ENCODE peak calls at places on chromosomes 13 and 19, in four cellular contexts. Z, V, F and M are unnamed samples.

GRCh38 chr13:31755803-31756212 is 16.5 kb downstream of the RXFP2 start:
- DNase-seq in F (no peak), V (no peak), Z (no peak), M (no peak)

GRCh38 chr13:65605386-65605785 is 1624.8 kb downstream of the PCDH9 start:
- DNase-seq in V (no peak), F (no peak), Z (no peak), M (no peak)

GRCh38 chr19:17037966-17038500 is 11.4 kb upstream of the CPAMD8 start:
- DNase-seq in V (no peak), F (no peak), Z (no peak), M (no peak)

GRCh38 chr13:48235100-48235813 is 2.3 kb downstream of the ITM2B start:
- DNase-seq in V (no peak), Z (no peak), F (no peak), M (no peak)

GRCh38 chr13:32376642-32377418 is 51.1 kb downstream of the N4BP2L1 start:
- DNase-seq in F (no peak), V (no peak), Z (no peak), M (no peak)

GRCh38 chr13:92901739-92902138 is 324.9 kb upstream of the GPC6 start:
- DNase-seq in V (no peak), Z (no peak), F (no peak), M (no peak)

GRCh38 chr19:20078696-20079095 is 896 bp downstream of the ZNF90 start:
- DNase-seq in F (no peak), V (no peak), Z (no peak), M (no peak)

GRCh38 chr13:38223093-38223492 is 126.6 kb upstream of the UFM1 start:
- DNase-seq in F (peak), Z (no peak), V (no peak), M (no peak)

GRCh38 chr13:43129021-43129420 is 105.6 kb downstream of the DNAJC15 start:
- DNase-seq in V (no peak), Z (no peak), F (no peak), M (no peak)

GRCh38 chr13:100428966-100429365 is 159.6 kb downstream of the GGACT start:
- DNase-seq in V (no peak), Z (no peak), F (no peak), M (no peak)

GRCh38 chr19:17242431-17243208 is 3.1 kb downstream of the NR2F6 start:
- DNase-seq in V (no peak), F (no peak), Z (no peak), M (no peak)

GRCh38 chr19:19296953-19297689 is 23.2 kb downstream of the SUGP1 start:
- DNase-seq in F (no peak), V (peak), Z (no peak), M (no peak)

GRCh38 chr19:58009666-58010301 is 7.2 kb upstream of the ZNF606 start:
- DNase-seq in F (no peak), V (peak), Z (no peak), M (peak)

GRCh38 chr19:47369923-47370625 is 21.0 kb downstream of the DHX34 start:
- DNase-seq in Z (no peak), F (no peak), V (no peak), M (no peak)

GRCh38 chr19:45152504-45153338 is 8.1 kb downstream of the NKPD1 start:
- DNase-seq in F (no peak), V (no peak), Z (peak), M (no peak)

GRCh38 chr13:52737900-52738299 is 1.7 kb downstream of the CNMD start:
- DNase-seq in Z (no peak), F (no peak), V (no peak), M (no peak)

GRCh38 chr19:3692141-3693029 is 7.9 kb downstream of the PIP5K1C start:
- DNase-seq in F (no peak), V (peak), Z (peak), M (no peak)

GRCh38 chr13:47211106-47211505 is 314.3 kb upstream of the HTR2A start:
- DNase-seq in V (no peak), Z (no peak), F (no peak), M (no peak)

GRCh38 chr13:98798849-98799645 is 46.6 kb upstream of the SLC15A1 start:
- DNase-seq in F (peak), V (no peak), Z (no peak), M (no peak)

GRCh38 chr19:2476451-2477140 is 669 bp downstream of the GADD45B start:
- DNase-seq in F (no peak), Z (peak), V (peak), M (no peak)

GRCh38 chr13:110137677-110138008 is 169.3 kb downstream of the COL4A1 start:
- DNase-seq in V (peak), F (peak), Z (no peak), M (peak)

DNA sequence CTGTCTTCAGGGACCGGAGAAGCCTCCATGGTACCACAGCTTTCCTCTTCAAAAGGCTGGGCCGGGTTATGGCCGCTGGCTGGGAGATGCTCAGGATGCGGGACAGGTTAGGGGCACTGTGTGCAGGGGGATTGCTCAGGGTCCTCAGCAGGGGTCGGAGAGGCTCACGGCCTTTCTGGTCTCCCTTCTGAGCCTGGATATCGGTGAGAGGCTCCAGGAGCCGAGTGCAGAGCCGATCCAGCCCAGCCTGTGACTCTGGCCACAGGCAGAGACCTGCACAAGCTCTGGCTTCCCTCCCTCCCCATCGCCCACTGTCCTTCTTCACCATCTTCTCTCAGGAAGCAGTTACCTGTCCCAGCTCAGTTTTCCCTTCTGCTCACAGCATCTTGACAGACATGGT is 306.0 kb downstream of the ZNF536 start:
- DNase-seq in Z (no peak), V (no peak), F (no peak), M (no peak)
- TF ChIP-seq PHF8 in Z (no peak), V (no peak), F (no peak), M (no peak)

DNA sequence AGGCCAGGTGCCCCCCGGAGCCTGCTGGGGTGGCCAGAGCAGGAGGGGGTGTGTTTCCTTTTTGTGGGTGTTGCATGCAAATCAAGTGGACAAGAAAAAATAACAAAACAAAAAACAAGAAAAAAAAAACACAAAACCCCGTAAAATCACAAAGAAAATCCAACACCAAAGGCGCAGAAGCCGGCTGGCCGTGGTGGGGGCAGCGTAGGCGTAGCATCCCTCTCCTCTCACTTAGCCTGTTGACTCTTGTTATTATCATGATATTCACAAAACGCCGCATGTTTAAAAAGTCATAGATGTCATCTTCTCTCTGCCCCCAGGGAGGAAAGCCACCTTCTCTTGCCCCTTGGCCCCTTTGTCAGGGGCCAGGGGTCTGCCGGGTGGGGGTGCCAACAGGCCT is 978 bp upstream of the TGFBR3L start:
- DNase-seq in F (no peak), V (no peak), Z (no peak), M (no peak)
- TF ChIP-seq MAFK in F (no peak), V (no peak), Z (no peak), M (no peak)

GRCh38 chr19:49469828-49470614 is 4.0 kb upstream of the FLT3LG start:
- DNase-seq in F (no peak), V (no peak), Z (no peak), M (peak)
- TF ChIP-seq PHF8 in F (no peak), V (no peak), Z (no peak), M (no peak)

GRCh38 chr13:55553736-55554135 is 1587.0 kb upstream of the PRR20A start:
- DNase-seq in Z (no peak), V (no peak), F (no peak), M (no peak)
- TF ChIP-seq MAFK in Z (no peak), V (no peak), F (no peak), M (no peak)

GRCh38 chr13:73708393-73708985 is 425.7 kb downstream of the KLF12 start:
- DNase-seq in V (peak), Z (no peak), F (peak), M (peak)
- TF ChIP-seq PHF8 in V (no peak), Z (no peak), F (no peak), M (no peak)

GRCh38 chr13:74114202-74114601 is 20.0 kb downstream of the KLF12 start:
- DNase-seq in V (no peak), Z (no peak), F (no peak), M (no peak)
- TF ChIP-seq MAFK in V (no peak), Z (no peak), F (no peak), M (no peak)